ENCODE peak calls at places on chromosomes 2 and 18, in four cellular contexts. P, K, Y and R are unnamed samples.

GRCh38 chr18:58965930-58966662 is 101.4 kb downstream of the ZNF532 start:
- DNase-seq in P (no peak), K (no peak), Y (no peak), R (no peak)

GRCh38 chr2:8004250-8004681 is 677.6 kb upstream of the ID2 start:
- DNase-seq in P (peak; percentile 89), K (peak; percentile 38), Y (peak; percentile 44), R (peak; percentile 80)

GRCh38 chr18:36872329-36872728 is 43.4 kb downstream of the KIAA1328 start:
- DNase-seq in P (peak; percentile 3), K (no peak), Y (no peak), R (peak; percentile 63)

GRCh38 chr2:19109521-19109920 is 248.9 kb downstream of the OSR1 start:
- DNase-seq in P (no peak), K (no peak), Y (no peak), R (no peak)

GRCh38 chr2:207215300-207215699 is 49.6 kb upstream of the KLF7 start:
- DNase-seq in P (no peak), K (no peak), Y (no peak), R (no peak)

GRCh38 chr2:188322569-188323531 is 31.2 kb downstream of the GULP1 start:
- DNase-seq in P (peak; percentile 42), K (no peak), Y (no peak), R (peak; percentile 94)

GRCh38 chr2:217893440-217893839 is 109.4 kb downstream of the TNS1 start:
- DNase-seq in P (no peak), K (no peak), Y (no peak), R (no peak)

GRCh38 chr2:101466426-101466825 is 8.5 kb downstream of the RFX8 start:
- DNase-seq in P (no peak), K (no peak), Y (no peak), R (no peak)

GRCh38 chr2:90207454-90208058 is 1516.1 kb downstream of the RPIA start:
- DNase-seq in P (no peak), K (no peak), Y (no peak), R (peak; percentile 5)

GRCh38 chr2:100367163-100367562 is 44.9 kb upstream of the LONRF2 start:
- DNase-seq in P (no peak), K (no peak), Y (no peak), R (no peak)

GRCh38 chr18:7545734-7546133 is 21.4 kb upstream of the PTPRM start:
- DNase-seq in P (peak; percentile 81), K (no peak), Y (no peak), R (peak; percentile 81)

GRCh38 chr2:239911630-239912071 is 113.5 kb downstream of the NDUFA10 start:
- DNase-seq in P (no peak), K (no peak), Y (no peak), R (no peak)

GRCh38 chr2:96485751-96486643 is 19.2 kb downstream of the NEURL3 start:
- DNase-seq in P (peak; percentile 88), K (peak; percentile 24), Y (peak; percentile 72), R (peak; percentile 87)

GRCh38 chr2:136361521-136361920 is 243.6 kb upstream of the CXCR4 start:
- DNase-seq in P (no peak), K (no peak), Y (no peak), R (no peak)

GRCh38 chr2:61950133-61950560 is 44.7 kb downstream of the COMMD1 start:
- DNase-seq in P (no peak), K (no peak), Y (no peak), R (no peak)

GRCh38 chr2:239548491-239548890 is 147.7 kb upstream of the HDAC4 start:
- DNase-seq in P (no peak), K (no peak), Y (no peak), R (no peak)

GRCh38 chr2:186629245-186629996 is 39.6 kb downstream of the ITGAV start:
- DNase-seq in P (no peak), K (no peak), Y (no peak), R (no peak)

GRCh38 chr2:95260028-95261023 is 13.9 kb upstream of the PROM2 start:
- DNase-seq in P (no peak), K (no peak), Y (no peak), R (peak; percentile 8)

GRCh38 chr2:10552220-10552870 is 104.2 kb upstream of the ODC1 start:
- DNase-seq in P (no peak), K (no peak), Y (no peak), R (no peak)

GRCh38 chr2:207531024-207531411 is 1.3 kb downstream of the CREB1 start:
- DNase-seq in P (no peak), K (no peak), Y (no peak), R (peak; percentile 36)

GRCh38 chr2:199488772-199489400 is 31.1 kb upstream of the SATB2 start:
- DNase-seq in P (peak; percentile 70), K (no peak), Y (peak; percentile 85), R (peak; percentile 81)

GRCh38 chr2:192162392-192163042 is 32.2 kb downstream of the TMEFF2 start:
- DNase-seq in P (peak; percentile 86), K (peak; percentile 13), Y (peak; percentile 85), R (peak; percentile 87)

GRCh38 chr2:230697676-230698075 is 15.0 kb upstream of the CAB39 start:
- DNase-seq in P (no peak), K (no peak), Y (no peak), R (no peak)

GRCh38 chr2:85888020-85888744 is 608 bp downstream of the ST3GAL5 start:
- DNase-seq in P (peak; percentile 32), K (no peak), Y (peak; percentile 32), R (no peak)

GRCh38 chr2:109168080-109168479 is 39.1 kb downstream of the SH3RF3 start:
- DNase-seq in P (peak; percentile 62), K (no peak), Y (no peak), R (peak; percentile 61)

GRCh38 chr2:237473474-237474453 is 13.3 kb upstream of the MLPH start:
- DNase-seq in P (no peak), K (no peak), Y (no peak), R (peak; percentile 89)

GRCh38 chr2:74429487-74430451 is 8.2 kb downstream of the WDR54 start:
- DNase-seq in P (no peak), K (no peak), Y (peak; percentile 77), R (no peak)

GRCh38 chr18:78796693-78797455 is 182.7 kb upstream of the SALL3 start:
- DNase-seq in P (no peak), K (no peak), Y (no peak), R (no peak)

GRCh38 chr2:84302513-84303412 is 156.3 kb downstream of the SUCLG1 start:
- DNase-seq in P (peak; percentile 57), K (no peak), Y (peak; percentile 66), R (peak; percentile 58)

GRCh38 chr18:41940506-41941215 is 14.4 kb upstream of the PIK3C3 start:
- DNase-seq in P (peak; percentile 91), K (no peak), Y (no peak), R (peak; percentile 98)

GRCh38 chr2:174788291-174788929 is 24.1 kb upstream of the CHRNA1 start:
- DNase-seq in P (no peak), K (no peak), Y (no peak), R (peak; percentile 61)

GRCh38 chr2:201933792-201934229 is 99.8 kb upstream of the FZD7 start:
- DNase-seq in P (no peak), K (no peak), Y (no peak), R (peak; percentile 45)

GRCh38 chr2:33383838-33384237 is 92.6 kb upstream of the RASGRP3 start:
- DNase-seq in P (no peak), K (no peak), Y (no peak), R (no peak)

GRCh38 chr18:61731693-61732376 is 161.0 kb downstream of the RNF152 start:
- DNase-seq in P (peak; percentile 38), K (no peak), Y (no peak), R (no peak)

GRCh38 chr2:226644342-226644957 is 155.2 kb downstream of the IRS1 start:
- DNase-seq in P (peak; percentile 83), K (no peak), Y (no peak), R (peak; percentile 84)

GRCh38 chr2:79530443-79530842 is 17.6 kb downstream of the CTNNA2 start:
- DNase-seq in P (no peak), K (no peak), Y (no peak), R (no peak)

GRCh38 chr18:56314396-56314795 is 324.0 kb downstream of the TXNL1 start:
- DNase-seq in P (peak; percentile 13), K (no peak), Y (no peak), R (no peak)
- TF ChIP-seq CTCF in P (no peak), K (no peak), Y (no peak), R (no peak)

DNA sequence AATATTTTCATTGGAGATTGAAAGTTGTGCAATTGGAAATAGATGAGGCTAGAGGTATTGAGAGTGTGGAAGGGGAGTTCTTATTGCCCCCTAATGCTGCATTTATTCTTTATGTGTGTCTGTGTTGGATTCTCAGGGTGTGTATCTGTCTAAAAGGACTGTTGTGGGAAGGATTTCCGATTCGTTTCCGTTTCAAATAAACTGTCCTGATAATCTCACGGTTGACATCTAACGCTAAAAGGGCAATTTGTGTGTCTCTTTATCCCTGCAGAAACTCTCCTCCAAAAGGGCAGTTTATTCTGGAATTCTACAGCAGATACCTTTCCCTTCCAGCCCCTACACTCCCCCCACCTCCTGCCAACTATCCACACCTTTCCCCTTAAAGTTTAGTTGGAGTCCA is 923 bp downstream of the SETBP1 start:
- DNase-seq in P (no peak), K (no peak), Y (no peak), R (no peak)
- H3K4me3 ChIP-seq in P (no peak overlapping the region), K (peak overlapping the region; percentile 79), Y (peak overlapping the region; percentile 73), R (peak overlapping the region; percentile 15)

GRCh38 chr2:113005030-113005509 is at the start of gene IL36A:
- DNase-seq in P (no peak), K (no peak), Y (no peak), R (no peak)
- TF ChIP-seq CTCF in P (no peak), K (no peak), Y (no peak), R (no peak)

GRCh38 chr18:45870419-45870818 is 44.9 kb downstream of the SIGLEC15 start:
- DNase-seq in P (no peak), K (no peak), Y (no peak), R (no peak)
- H3K4me3 ChIP-seq in P (no peak overlapping the region), K (no peak overlapping the region), Y (no peak overlapping the region), R (no peak overlapping the region)

GRCh38 chr18:26104037-26104436 is 13.6 kb upstream of the SS18 start:
- DNase-seq in P (no peak), K (no peak), Y (no peak), R (no peak)

DNA sequence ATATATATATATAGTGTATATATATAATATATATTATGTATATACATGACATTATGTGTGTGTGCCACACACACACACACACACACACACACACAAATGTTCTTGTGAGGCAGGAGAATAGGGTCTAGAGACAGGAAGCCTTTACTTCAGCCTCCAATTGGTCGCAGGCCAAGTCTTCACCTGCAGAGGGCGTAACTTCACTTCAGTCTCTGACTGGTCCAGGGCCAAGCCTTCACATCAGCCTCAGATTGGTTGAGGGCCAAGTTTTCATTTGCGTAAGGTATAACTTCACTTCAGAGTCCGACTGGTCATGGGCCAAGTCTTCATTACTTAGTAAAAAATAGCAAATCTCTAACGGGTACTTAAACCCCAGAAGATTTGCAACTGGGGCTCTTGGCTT is 13.2 kb upstream of the SS18 start:
- DNase-seq in P (no peak), K (no peak), Y (no peak), R (peak; percentile 6)
- TF ChIP-seq CTCF in P (no peak), K (no peak), Y (no peak), R (peak; percentile 25)